ENCODE peak calls at places on chromosomes 2 and 18, in ten cellular contexts. One of them, this sample, is unnamed.
A peak's percentile ranks its signal among the peaks of the same experiment; 100 is the strongest.

GRCh38 chr2:216318470-216318869 is 53.8 kb downstream of the MARCHF4 start:
- DNase-seq in HFFc6: no peak
- DNase-seq in RWPE1: no peak
- DNase-seq in hippocampal formation: no peak
- DNase-seq in HCEC 1CT: no peak
- DNase-seq in prostate gland: no peak
- DNase-seq in NCI-H748 treated with DMSO at 0.1 percent for 48 hours: no peak
- DNase-seq in activated T-cell treated with anti-CD3 and anti-CD28 coated beads for 1 hour: no peak
- DNase-seq in Calu3: no peak
- DNase-seq in heart left ventricle: no peak
- DNase-seq in this sample: no peak

GRCh38 chr18:76482971-76483691 is 11.9 kb downstream of the ZNF516 start:
- DNase-seq in HFFc6: no peak
- DNase-seq in activated T-cell treated with anti-CD3 and anti-CD28 coated beads for 1 hour: no peak
- DNase-seq in RWPE1: no peak
- DNase-seq in HCEC 1CT: no peak
- DNase-seq in NCI-H748 treated with DMSO at 0.1 percent for 48 hours: no peak
- DNase-seq in prostate gland: no peak
- DNase-seq in Calu3: no peak
- DNase-seq in hippocampal formation: no peak
- DNase-seq in heart left ventricle: no peak
- DNase-seq in this sample: no peak

GRCh38 chr2:199457147-199458016 is at the start of gene SATB2:
- DNase-seq in NCI-H748 treated with DMSO at 0.1 percent for 48 hours: peak; percentile 47
- DNase-seq in RWPE1: peak; percentile 68
- DNase-seq in prostate gland: no peak
- DNase-seq in heart left ventricle: no peak
- DNase-seq in hippocampal formation: no peak
- DNase-seq in HFFc6: peak; percentile 78
- DNase-seq in HCEC 1CT: peak; percentile 84
- DNase-seq in activated T-cell treated with anti-CD3 and anti-CD28 coated beads for 1 hour: no peak
- DNase-seq in Calu3: peak; percentile 55
- DNase-seq in this sample: no peak

GRCh38 chr2:134193774-134194173 is 60.1 kb upstream of the MGAT5 start:
- DNase-seq in RWPE1: no peak
- DNase-seq in hippocampal formation: no peak
- DNase-seq in NCI-H748 treated with DMSO at 0.1 percent for 48 hours: no peak
- DNase-seq in activated T-cell treated with anti-CD3 and anti-CD28 coated beads for 1 hour: no peak
- DNase-seq in HCEC 1CT: no peak
- DNase-seq in Calu3: no peak
- DNase-seq in HFFc6: no peak
- DNase-seq in heart left ventricle: no peak
- DNase-seq in prostate gland: no peak
- DNase-seq in this sample: no peak

GRCh38 chr18:76686737-76687231 is 135.6 kb upstream of the ZNF236 start:
- DNase-seq in HFFc6: peak; percentile 61
- DNase-seq in NCI-H748 treated with DMSO at 0.1 percent for 48 hours: peak; percentile 62
- DNase-seq in hippocampal formation: peak; percentile 52
- DNase-seq in Calu3: peak; percentile 67
- DNase-seq in activated T-cell treated with anti-CD3 and anti-CD28 coated beads for 1 hour: no peak
- DNase-seq in prostate gland: peak; percentile 53
- DNase-seq in heart left ventricle: peak; percentile 54
- DNase-seq in HCEC 1CT: peak; percentile 44
- DNase-seq in RWPE1: peak; percentile 59
- DNase-seq in this sample: peak; percentile 48

GRCh38 chr2:98508690-98509054 is 64.0 kb downstream of the INPP4A start:
- DNase-seq in Calu3: no peak
- DNase-seq in activated T-cell treated with anti-CD3 and anti-CD28 coated beads for 1 hour: peak; percentile 28
- DNase-seq in HFFc6: no peak
- DNase-seq in hippocampal formation: no peak
- DNase-seq in NCI-H748 treated with DMSO at 0.1 percent for 48 hours: no peak
- DNase-seq in HCEC 1CT: no peak
- DNase-seq in prostate gland: no peak
- DNase-seq in heart left ventricle: no peak
- DNase-seq in RWPE1: peak; percentile 13
- DNase-seq in this sample: no peak

GRCh38 chr2:72148391-72148974 is 821 bp upstream of the CYP26B1 start:
- DNase-seq in hippocampal formation: no peak
- DNase-seq in HCEC 1CT: peak; percentile 8
- DNase-seq in RWPE1: no peak
- DNase-seq in HFFc6: no peak
- DNase-seq in activated T-cell treated with anti-CD3 and anti-CD28 coated beads for 1 hour: no peak
- DNase-seq in NCI-H748 treated with DMSO at 0.1 percent for 48 hours: no peak
- DNase-seq in Calu3: no peak
- DNase-seq in heart left ventricle: peak; percentile 16
- DNase-seq in prostate gland: peak; percentile 6
- DNase-seq in this sample: no peak

GRCh38 chr2:181575650-181576025 is 81.3 kb downstream of the CERKL start:
- DNase-seq in NCI-H748 treated with DMSO at 0.1 percent for 48 hours: no peak
- DNase-seq in Calu3: no peak
- DNase-seq in hippocampal formation: no peak
- DNase-seq in activated T-cell treated with anti-CD3 and anti-CD28 coated beads for 1 hour: no peak
- DNase-seq in HFFc6: no peak
- DNase-seq in HCEC 1CT: no peak
- DNase-seq in heart left ventricle: no peak
- DNase-seq in RWPE1: no peak
- DNase-seq in prostate gland: no peak
- DNase-seq in this sample: no peak

GRCh38 chr2:216807861-216808272 is 52.0 kb downstream of the TNP1 start:
- DNase-seq in hippocampal formation: no peak
- DNase-seq in prostate gland: no peak
- DNase-seq in heart left ventricle: no peak
- DNase-seq in Calu3: no peak
- DNase-seq in HFFc6: no peak
- DNase-seq in NCI-H748 treated with DMSO at 0.1 percent for 48 hours: no peak
- DNase-seq in RWPE1: no peak
- DNase-seq in activated T-cell treated with anti-CD3 and anti-CD28 coated beads for 1 hour: no peak
- DNase-seq in HCEC 1CT: no peak
- DNase-seq in this sample: no peak

GRCh38 chr18:72492497-72492896 is 51.6 kb downstream of the CBLN2 start:
- DNase-seq in HFFc6: no peak
- DNase-seq in RWPE1: no peak
- DNase-seq in heart left ventricle: no peak
- DNase-seq in Calu3: no peak
- DNase-seq in prostate gland: no peak
- DNase-seq in NCI-H748 treated with DMSO at 0.1 percent for 48 hours: no peak
- DNase-seq in hippocampal formation: no peak
- DNase-seq in activated T-cell treated with anti-CD3 and anti-CD28 coated beads for 1 hour: no peak
- DNase-seq in HCEC 1CT: no peak
- DNase-seq in this sample: no peak

GRCh38 chr2:144624451-144624850 is 104.5 kb upstream of the ZEB2 start:
- DNase-seq in NCI-H748 treated with DMSO at 0.1 percent for 48 hours: no peak
- DNase-seq in HFFc6: no peak
- DNase-seq in prostate gland: no peak
- DNase-seq in RWPE1: peak; percentile 8
- DNase-seq in hippocampal formation: no peak
- DNase-seq in heart left ventricle: no peak
- DNase-seq in activated T-cell treated with anti-CD3 and anti-CD28 coated beads for 1 hour: no peak
- DNase-seq in HCEC 1CT: no peak
- DNase-seq in Calu3: no peak
- DNase-seq in this sample: no peak

GRCh38 chr2:23691576-23691975 is 235.3 kb downstream of the ATAD2B start:
- DNase-seq in Calu3: no peak
- DNase-seq in heart left ventricle: no peak
- DNase-seq in hippocampal formation: no peak
- DNase-seq in prostate gland: no peak
- DNase-seq in RWPE1: no peak
- DNase-seq in activated T-cell treated with anti-CD3 and anti-CD28 coated beads for 1 hour: no peak
- DNase-seq in NCI-H748 treated with DMSO at 0.1 percent for 48 hours: no peak
- DNase-seq in HCEC 1CT: no peak
- DNase-seq in HFFc6: no peak
- DNase-seq in this sample: no peak

GRCh38 chr18:21074336-21075323 is 37.0 kb downstream of the ROCK1 start:
- DNase-seq in Calu3: peak; percentile 25
- DNase-seq in HFFc6: no peak
- DNase-seq in activated T-cell treated with anti-CD3 and anti-CD28 coated beads for 1 hour: no peak
- DNase-seq in hippocampal formation: no peak
- DNase-seq in heart left ventricle: no peak
- DNase-seq in prostate gland: peak; percentile 17
- DNase-seq in NCI-H748 treated with DMSO at 0.1 percent for 48 hours: no peak
- DNase-seq in HCEC 1CT: no peak
- DNase-seq in RWPE1: peak; percentile 72
- DNase-seq in this sample: no peak

GRCh38 chr2:214051585-214051984 is 359.3 kb upstream of the VWC2L start:
- DNase-seq in heart left ventricle: no peak
- DNase-seq in RWPE1: no peak
- DNase-seq in activated T-cell treated with anti-CD3 and anti-CD28 coated beads for 1 hour: no peak
- DNase-seq in hippocampal formation: no peak
- DNase-seq in prostate gland: no peak
- DNase-seq in Calu3: no peak
- DNase-seq in NCI-H748 treated with DMSO at 0.1 percent for 48 hours: no peak
- DNase-seq in HFFc6: no peak
- DNase-seq in HCEC 1CT: no peak
- DNase-seq in this sample: no peak

GRCh38 chr2:177724398-177725287 is 332.1 kb downstream of the AGPS start:
- DNase-seq in prostate gland: peak; percentile 9
- DNase-seq in RWPE1: peak; percentile 64
- DNase-seq in heart left ventricle: peak; percentile 53
- DNase-seq in Calu3: peak; percentile 58
- DNase-seq in hippocampal formation: peak; percentile 56
- DNase-seq in NCI-H748 treated with DMSO at 0.1 percent for 48 hours: peak; percentile 57
- DNase-seq in activated T-cell treated with anti-CD3 and anti-CD28 coated beads for 1 hour: peak; percentile 23
- DNase-seq in HFFc6: peak; percentile 37
- DNase-seq in HCEC 1CT: peak; percentile 23
- DNase-seq in this sample: no peak

GRCh38 chr2:26816893-26817292 is 31.0 kb downstream of the CENPA start:
- DNase-seq in activated T-cell treated with anti-CD3 and anti-CD28 coated beads for 1 hour: no peak
- DNase-seq in RWPE1: no peak
- DNase-seq in heart left ventricle: no peak
- DNase-seq in Calu3: peak; percentile 8
- DNase-seq in HFFc6: no peak
- DNase-seq in HCEC 1CT: no peak
- DNase-seq in prostate gland: no peak
- DNase-seq in NCI-H748 treated with DMSO at 0.1 percent for 48 hours: no peak
- DNase-seq in hippocampal formation: no peak
- DNase-seq in this sample: no peak

GRCh38 chr18:44654555-44654954 is 26.1 kb upstream of the SETBP1 start:
- DNase-seq in RWPE1: peak; percentile 67
- DNase-seq in activated T-cell treated with anti-CD3 and anti-CD28 coated beads for 1 hour: no peak
- DNase-seq in HFFc6: peak; percentile 70
- DNase-seq in HCEC 1CT: no peak
- DNase-seq in prostate gland: no peak
- DNase-seq in NCI-H748 treated with DMSO at 0.1 percent for 48 hours: no peak
- DNase-seq in hippocampal formation: no peak
- DNase-seq in heart left ventricle: no peak
- DNase-seq in Calu3: peak; percentile 35
- DNase-seq in this sample: no peak

GRCh38 chr2:241217320-241218031 is 29.0 kb downstream of the ANO7 start:
- DNase-seq in RWPE1: peak; percentile 75
- DNase-seq in prostate gland: peak; percentile 67
- DNase-seq in heart left ventricle: peak; percentile 72
- DNase-seq in Calu3: peak; percentile 74
- DNase-seq in activated T-cell treated with anti-CD3 and anti-CD28 coated beads for 1 hour: peak; percentile 16
- DNase-seq in HFFc6: peak; percentile 43
- DNase-seq in hippocampal formation: peak; percentile 50
- DNase-seq in NCI-H748 treated with DMSO at 0.1 percent for 48 hours: peak; percentile 40
- DNase-seq in HCEC 1CT: peak; percentile 54
- DNase-seq in this sample: peak; percentile 59

GRCh38 chr2:16105178-16105663 is 164.9 kb downstream of the MYCN start:
- DNase-seq in HFFc6: no peak
- DNase-seq in HCEC 1CT: no peak
- DNase-seq in hippocampal formation: no peak
- DNase-seq in heart left ventricle: no peak
- DNase-seq in RWPE1: no peak
- DNase-seq in prostate gland: no peak
- DNase-seq in Calu3: no peak
- DNase-seq in activated T-cell treated with anti-CD3 and anti-CD28 coated beads for 1 hour: no peak
- DNase-seq in NCI-H748 treated with DMSO at 0.1 percent for 48 hours: no peak
- DNase-seq in this sample: peak; percentile 60

GRCh38 chr2:238466242-238466598 is 39.5 kb downstream of the ASB1 start:
- DNase-seq in HCEC 1CT: no peak
- DNase-seq in RWPE1: no peak
- DNase-seq in NCI-H748 treated with DMSO at 0.1 percent for 48 hours: no peak
- DNase-seq in Calu3: no peak
- DNase-seq in hippocampal formation: no peak
- DNase-seq in prostate gland: no peak
- DNase-seq in activated T-cell treated with anti-CD3 and anti-CD28 coated beads for 1 hour: no peak
- DNase-seq in heart left ventricle: no peak
- DNase-seq in HFFc6: no peak
- DNase-seq in this sample: no peak

GRCh38 chr2:58235170-58235569 is 6.0 kb downstream of the FANCL start:
- DNase-seq in Calu3: no peak
- DNase-seq in prostate gland: no peak
- DNase-seq in HCEC 1CT: no peak
- DNase-seq in heart left ventricle: no peak
- DNase-seq in HFFc6: no peak
- DNase-seq in hippocampal formation: no peak
- DNase-seq in RWPE1: no peak
- DNase-seq in NCI-H748 treated with DMSO at 0.1 percent for 48 hours: no peak
- DNase-seq in activated T-cell treated with anti-CD3 and anti-CD28 coated beads for 1 hour: no peak
- DNase-seq in this sample: no peak

GRCh38 chr18:24799176-24799575 is 338.7 kb downstream of the HRH4 start:
- DNase-seq in heart left ventricle: no peak
- DNase-seq in HFFc6: no peak
- DNase-seq in hippocampal formation: no peak
- DNase-seq in NCI-H748 treated with DMSO at 0.1 percent for 48 hours: no peak
- DNase-seq in RWPE1: no peak
- DNase-seq in activated T-cell treated with anti-CD3 and anti-CD28 coated beads for 1 hour: no peak
- DNase-seq in Calu3: no peak
- DNase-seq in HCEC 1CT: no peak
- DNase-seq in prostate gland: no peak
- DNase-seq in this sample: no peak

GRCh38 chr2:117481608-117482007 is 332.9 kb upstream of the DDX18 start:
- DNase-seq in RWPE1: no peak
- DNase-seq in HFFc6: no peak
- DNase-seq in heart left ventricle: no peak
- DNase-seq in prostate gland: no peak
- DNase-seq in hippocampal formation: no peak
- DNase-seq in activated T-cell treated with anti-CD3 and anti-CD28 coated beads for 1 hour: no peak
- DNase-seq in HCEC 1CT: no peak
- DNase-seq in Calu3: no peak
- DNase-seq in NCI-H748 treated with DMSO at 0.1 percent for 48 hours: no peak
- DNase-seq in this sample: no peak

GRCh38 chr2:158315000-158315399 is 141.6 kb downstream of the CCDC148 start:
- DNase-seq in NCI-H748 treated with DMSO at 0.1 percent for 48 hours: peak; percentile 21
- DNase-seq in HFFc6: no peak
- DNase-seq in RWPE1: no peak
- DNase-seq in Calu3: no peak
- DNase-seq in prostate gland: peak; percentile 24
- DNase-seq in hippocampal formation: no peak
- DNase-seq in activated T-cell treated with anti-CD3 and anti-CD28 coated beads for 1 hour: no peak
- DNase-seq in heart left ventricle: no peak
- DNase-seq in HCEC 1CT: no peak
- DNase-seq in this sample: no peak

This sample was measured in nucleus accumbens.